ENCODE peak calls at places on chromosomes 5 and 9, in four cellular contexts. One of them, this sample, is unnamed.

GRCh38 chr9:7542648-7543165 is 256.9 kb downstream of the DMAC1 start:
- DNase-seq in NCI-H1417: no peak
- DNase-seq in ELR: no peak
- DNase-seq in aorta: no peak
- DNase-seq in this sample: no peak

GRCh38 chr5:79202076-79202475 is 33.9 kb upstream of the JMY start:
- DNase-seq in NCI-H1417: no peak
- DNase-seq in ELR: peak
- DNase-seq in aorta: no peak
- DNase-seq in this sample: no peak

GRCh38 chr5:33997331-33997983 is 10.4 kb downstream of the AMACR start:
- DNase-seq in NCI-H1417: peak
- DNase-seq in ELR: peak
- DNase-seq in aorta: peak
- DNase-seq in this sample: peak

GRCh38 chr9:12819436-12820185 is 44.8 kb downstream of the LURAP1L start:
- DNase-seq in NCI-H1417: no peak
- DNase-seq in ELR: peak
- DNase-seq in aorta: no peak
- DNase-seq in this sample: no peak

GRCh38 chr5:27010646-27011045 is 27.7 kb downstream of the CDH9 start:
- DNase-seq in NCI-H1417: no peak
- DNase-seq in ELR: no peak
- DNase-seq in aorta: no peak
- DNase-seq in this sample: no peak

GRCh38 chr9:72601595-72601994 is 80.2 kb downstream of the TMC1 start:
- DNase-seq in NCI-H1417: no peak
- DNase-seq in ELR: no peak
- DNase-seq in aorta: no peak
- DNase-seq in this sample: no peak

GRCh38 chr9:107249665-107250285 is 33.3 kb upstream of the RAD23B start:
- DNase-seq in NCI-H1417: no peak
- DNase-seq in ELR: no peak
- DNase-seq in aorta: no peak
- DNase-seq in this sample: no peak

GRCh38 chr5:76701298-76701697 is 14.6 kb upstream of the F2R start:
- DNase-seq in NCI-H1417: no peak
- DNase-seq in ELR: peak
- DNase-seq in aorta: no peak
- DNase-seq in this sample: no peak

GRCh38 chr9:91905958-91906585 is 44.0 kb downstream of the ROR2 start:
- DNase-seq in NCI-H1417: no peak
- DNase-seq in ELR: no peak
- DNase-seq in aorta: no peak
- DNase-seq in this sample: peak

GRCh38 chr9:4509590-4509984 is 19.3 kb downstream of the SLC1A1 start:
- DNase-seq in NCI-H1417: no peak
- DNase-seq in ELR: no peak
- DNase-seq in aorta: no peak
- DNase-seq in this sample: no peak

GRCh38 chr9:70600479-70600878 is 186.0 kb upstream of the KLF9 start:
- DNase-seq in NCI-H1417: no peak
- DNase-seq in ELR: peak
- DNase-seq in aorta: no peak
- DNase-seq in this sample: no peak

GRCh38 chr9:33443047-33443446 is 4.3 kb downstream of the AQP3 start:
- DNase-seq in NCI-H1417: no peak
- DNase-seq in ELR: peak
- DNase-seq in aorta: no peak
- DNase-seq in this sample: peak

GRCh38 chr5:8685704-8686103 is 816.8 kb downstream of the MTRR start:
- DNase-seq in NCI-H1417: no peak
- DNase-seq in ELR: no peak
- DNase-seq in aorta: no peak
- DNase-seq in this sample: no peak

GRCh38 chr5:159897786-159898393 is 18.4 kb upstream of the ADRA1B start:
- DNase-seq in NCI-H1417: no peak
- DNase-seq in ELR: no peak
- DNase-seq in aorta: peak
- DNase-seq in this sample: peak

GRCh38 chr9:88387733-88388202 is 476 bp upstream of the SPIN1 start:
- DNase-seq in NCI-H1417: peak
- DNase-seq in ELR: peak
- DNase-seq in aorta: peak
- DNase-seq in this sample: peak

This sample was measured in lower lobe of right lung.